ENCODE peak calls at places on chromosomes 13 and 19, in eight cellular contexts. J, Y, A, H, U, C, W and N are unnamed samples.

GRCh38 chr19:7926021-7926726 is at the start of gene CTXN1:
- DNase-seq in A (no peak), C (peak), U (peak), Y (no peak), H (peak), W (peak), J (peak), N (no peak)

GRCh38 chr13:85367887-85368286 is 431.3 kb downstream of the SLITRK6 start:
- DNase-seq in Y (no peak), W (no peak), J (no peak), U (no peak), C (no peak), H (no peak), A (no peak), N (no peak)

GRCh38 chr13:36344173-36344572 is 2.0 kb downstream of the SPART start:
- DNase-seq in H (no peak), C (no peak), W (no peak), J (peak), Y (no peak), A (no peak), U (no peak), N (no peak)

GRCh38 chr13:21825186-21825585 is 154.3 kb downstream of the FGF9 start:
- DNase-seq in W (no peak), Y (no peak), U (no peak), A (no peak), H (no peak), C (no peak), J (no peak), N (no peak)

GRCh38 chr13:28442872-28443271 is 52.1 kb downstream of the FLT1 start:
- DNase-seq in H (peak), U (no peak), C (no peak), A (no peak), J (peak), W (no peak), Y (no peak), N (no peak)

GRCh38 chr19:13056052-13056660 is 46.5 kb downstream of the LYL1 start:
- DNase-seq in C (no peak), W (no peak), H (peak), Y (no peak), U (no peak), A (no peak), J (peak), N (peak)

GRCh38 chr13:84446972-84447700 is 564.9 kb upstream of the SLITRK1 start:
- DNase-seq in C (no peak), W (no peak), A (no peak), U (no peak), J (no peak), Y (no peak), H (no peak), N (no peak)

GRCh38 chr19:57558525-57558924 is 1.1 kb downstream of the ZNF550 start:
- DNase-seq in Y (no peak), C (no peak), A (no peak), J (peak), H (no peak), U (no peak), W (no peak), N (no peak)

GRCh38 chr19:47542030-47542475 is 27.2 kb upstream of the NAPA start:
- DNase-seq in A (no peak), J (no peak), Y (no peak), H (peak), U (no peak), W (no peak), C (no peak), N (no peak)

GRCh38 chr13:44266772-44267171 is 106.9 kb upstream of the SERP2 start:
- DNase-seq in H (no peak), J (no peak), W (no peak), Y (no peak), A (no peak), C (no peak), U (no peak), N (no peak)

GRCh38 chr19:17328517-17329060 is 6.1 kb downstream of the ANO8 start:
- DNase-seq in A (no peak), Y (no peak), W (no peak), J (no peak), H (no peak), U (no peak), C (no peak), N (no peak)

GRCh38 chr19:15260939-15261338 is 28.7 kb upstream of the EPHX3 start:
- DNase-seq in H (no peak), Y (no peak), A (no peak), W (no peak), J (no peak), U (peak), C (no peak), N (no peak)

GRCh38 chr13:50594276-50594970 is 249.1 kb downstream of the DLEU7 start:
- DNase-seq in A (no peak), U (peak), C (no peak), H (no peak), W (no peak), Y (peak), J (no peak), N (no peak)

GRCh38 chr13:98751397-98752110 is 918 bp downstream of the SLC15A1 start:
- DNase-seq in H (no peak), U (no peak), A (no peak), C (no peak), J (peak), W (no peak), Y (no peak), N (no peak)

GRCh38 chr13:102555914-102556553 is 40.8 kb upstream of the TPP2 start:
- DNase-seq in U (peak), A (peak), H (no peak), J (peak), C (no peak), W (no peak), Y (peak), N (no peak)

GRCh38 chr19:16943942-16944625 is 55.3 kb downstream of the F2RL3 start:
- DNase-seq in J (no peak), W (peak), C (no peak), A (no peak), Y (no peak), H (no peak), U (no peak), N (no peak)

GRCh38 chr13:98672947-98673545 is 79.4 kb downstream of the SLC15A1 start:
- DNase-seq in C (peak), A (peak), W (peak), Y (peak), H (peak), J (peak), U (peak), N (peak)

GRCh38 chr13:73390100-73390499 is 331.3 kb downstream of the KLF5 start:
- DNase-seq in H (no peak), A (no peak), C (no peak), W (no peak), Y (no peak), J (no peak), U (no peak), N (no peak)

GRCh38 chr13:75416327-75417005 is 65.5 kb downstream of the TBC1D4 start:
- DNase-seq in Y (no peak), H (no peak), J (no peak), W (no peak), C (no peak), A (no peak), U (no peak), N (no peak)

GRCh38 chr13:45537506-45537905 is 72.8 kb downstream of the COG3 start:
- DNase-seq in C (no peak), H (no peak), U (no peak), W (no peak), Y (no peak), A (no peak), J (peak), N (no peak)

GRCh38 chr13:113832204-113832603 is 31.7 kb downstream of the GAS6 start:
- DNase-seq in W (no peak), U (no peak), J (no peak), C (no peak), Y (no peak), A (no peak), H (peak), N (no peak)

GRCh38 chr13:113973218-113974164 is at the start of gene C13orf46:
- DNase-seq in Y (no peak), H (peak), A (no peak), C (no peak), W (no peak), J (no peak), U (no peak), N (no peak)

GRCh38 chr19:1126984-1127760 is 23.4 kb downstream of the GPX4 start:
- DNase-seq in Y (no peak), W (no peak), J (no peak), A (no peak), U (no peak), H (no peak), C (no peak), N (no peak)

GRCh38 chr19:55600336-55601028 is 394 bp downstream of the ZNF524 start:
- DNase-seq in W (peak), J (peak), U (peak), A (no peak), C (peak), Y (no peak), H (peak), N (peak)

GRCh38 chr13:80604094-80604493 is 263.2 kb upstream of the SPRY2 start:
- DNase-seq in A (no peak), C (no peak), W (no peak), J (no peak), U (no peak), Y (no peak), H (peak), N (no peak)

GRCh38 chr19:41641879-41642485 is 15.1 kb upstream of the CEACAM4 start:
- DNase-seq in J (peak), Y (peak), W (peak), U (peak), A (peak), H (no peak), C (peak), N (no peak)

GRCh38 chr19:1651061-1651547 is 1.3 kb downstream of the TCF3 start:
- DNase-seq in C (no peak), A (no peak), U (peak), J (peak), H (peak), Y (no peak), W (no peak), N (no peak)

GRCh38 chr19:35529241-35530218 is 1.4 kb upstream of the SBSN start:
- DNase-seq in J (no peak), Y (no peak), C (no peak), U (no peak), A (no peak), H (no peak), W (no peak), N (no peak)

GRCh38 chr19:46256855-46257254 is 27.3 kb downstream of the IGFL1 start:
- DNase-seq in W (no peak), Y (no peak), J (no peak), H (no peak), U (no peak), A (no peak), C (no peak), N (no peak)

GRCh38 chr19:40578442-40578908 is 1.8 kb downstream of the SHKBP1 start:
- DNase-seq in U (peak), J (peak), A (no peak), H (no peak), Y (no peak), W (peak), C (no peak), N (peak)

GRCh38 chr13:26946675-26947342 is 186.2 kb upstream of the GPR12 start:
- DNase-seq in U (peak), W (no peak), A (peak), C (no peak), Y (no peak), J (peak), H (no peak), N (no peak)

GRCh38 chr13:94595006-94595942 is 678 bp downstream of the TGDS start:
- DNase-seq in A (no peak), H (no peak), J (peak), Y (no peak), U (peak), C (no peak), W (no peak), N (no peak)

GRCh38 chr19:50300814-50301606 is 28.2 kb downstream of the KCNC3 start:
- DNase-seq in A (peak), Y (no peak), H (no peak), J (peak), W (no peak), U (peak), C (no peak), N (no peak)

GRCh38 chr13:41049480-41049879 is 11.8 kb upstream of the WBP4 start:
- DNase-seq in A (no peak), U (no peak), Y (no peak), H (no peak), J (peak), C (no peak), W (no peak), N (no peak)

GRCh38 chr13:21528616-21529015 is 69.5 kb upstream of the ZDHHC20 start:
- DNase-seq in H (no peak), W (no peak), A (no peak), U (no peak), C (no peak), Y (no peak), J (no peak), N (no peak)

GRCh38 chr13:86464193-86464592 is 665.0 kb upstream of the SLITRK6 start:
- DNase-seq in U (no peak), C (no peak), A (no peak), H (no peak), J (no peak), Y (no peak), W (no peak), N (no peak)

GRCh38 chr13:109698779-109699178 is 87.6 kb downstream of the IRS2 start:
- DNase-seq in J (peak), A (no peak), H (no peak), Y (no peak), U (no peak), C (no peak), W (no peak), N (no peak)

GRCh38 chr19:1725100-1726064 is 27.9 kb upstream of the ONECUT3 start:
- DNase-seq in H (peak), A (no peak), Y (no peak), U (peak), J (peak), C (peak), W (peak), N (no peak)

GRCh38 chr19:42132851-42133528 is 744 bp upstream of the POU2F2 start:
- DNase-seq in J (peak), H (peak), U (peak), C (peak), A (no peak), W (peak), Y (peak), N (peak)